ENCODE peak calls at places on chromosomes 16 and 17, in ten cellular contexts. One of them, this sample, is unnamed.

GRCh38 chr16:1290860-1291575 is 18.4 kb upstream of the UBE2I start:
- DNase-seq in activated T-cell treated with anti-CD3 and anti-CD28 coated beads, Interleukin-2, amount 50 U/mL, for 72 hours: no peak
- DNase-seq in progenitor cell of endocrine pancreas: no peak
- DNase-seq in Panc1: no peak
- DNase-seq in psoas muscle: no peak
- DNase-seq in left ventricle myocardium superior: no peak
- DNase-seq in PC-3: no peak
- DNase-seq in lower lobe of right lung: no peak
- DNase-seq in A172: no peak
- DNase-seq in neural crest cell: no peak
- DNase-seq in this sample: peak; percentile 28

GRCh38 chr17:81641825-81642489 is 5.0 kb downstream of the TSPAN10 start:
- DNase-seq in neural crest cell: no peak
- DNase-seq in A172: peak; percentile 84
- DNase-seq in lower lobe of right lung: no peak
- DNase-seq in left ventricle myocardium superior: no peak
- DNase-seq in progenitor cell of endocrine pancreas: no peak
- DNase-seq in PC-3: peak; percentile 83
- DNase-seq in psoas muscle: no peak
- DNase-seq in Panc1: no peak
- DNase-seq in activated T-cell treated with anti-CD3 and anti-CD28 coated beads, Interleukin-2, amount 50 U/mL, for 72 hours: no peak
- DNase-seq in this sample: no peak

GRCh38 chr17:6597727-6598126 is 41.4 kb upstream of the PITPNM3 start:
- DNase-seq in progenitor cell of endocrine pancreas: no peak
- DNase-seq in lower lobe of right lung: no peak
- DNase-seq in neural crest cell: no peak
- DNase-seq in left ventricle myocardium superior: no peak
- DNase-seq in PC-3: no peak
- DNase-seq in A172: no peak
- DNase-seq in activated T-cell treated with anti-CD3 and anti-CD28 coated beads, Interleukin-2, amount 50 U/mL, for 72 hours: no peak
- DNase-seq in Panc1: no peak
- DNase-seq in psoas muscle: no peak
- DNase-seq in this sample: no peak

GRCh38 chr16:50712568-50712914 is 19.1 kb downstream of the NOD2 start:
- DNase-seq in PC-3: no peak
- DNase-seq in progenitor cell of endocrine pancreas: no peak
- DNase-seq in activated T-cell treated with anti-CD3 and anti-CD28 coated beads, Interleukin-2, amount 50 U/mL, for 72 hours: no peak
- DNase-seq in A172: peak; percentile 27
- DNase-seq in Panc1: no peak
- DNase-seq in left ventricle myocardium superior: no peak
- DNase-seq in psoas muscle: no peak
- DNase-seq in neural crest cell: no peak
- DNase-seq in lower lobe of right lung: no peak
- DNase-seq in this sample: no peak

GRCh38 chr17:67018429-67019125 is 25.8 kb upstream of the CACNG1 start:
- DNase-seq in left ventricle myocardium superior: no peak
- DNase-seq in progenitor cell of endocrine pancreas: no peak
- DNase-seq in PC-3: no peak
- DNase-seq in psoas muscle: no peak
- DNase-seq in Panc1: no peak
- DNase-seq in lower lobe of right lung: no peak
- DNase-seq in activated T-cell treated with anti-CD3 and anti-CD28 coated beads, Interleukin-2, amount 50 U/mL, for 72 hours: no peak
- DNase-seq in neural crest cell: no peak
- DNase-seq in A172: no peak
- DNase-seq in this sample: no peak

GRCh38 chr17:4130715-4131114 is 12.1 kb downstream of the ZZEF1 start:
- DNase-seq in A172: peak; percentile 27
- DNase-seq in activated T-cell treated with anti-CD3 and anti-CD28 coated beads, Interleukin-2, amount 50 U/mL, for 72 hours: no peak
- DNase-seq in left ventricle myocardium superior: no peak
- DNase-seq in progenitor cell of endocrine pancreas: no peak
- DNase-seq in Panc1: no peak
- DNase-seq in neural crest cell: no peak
- DNase-seq in PC-3: no peak
- DNase-seq in psoas muscle: no peak
- DNase-seq in lower lobe of right lung: no peak
- DNase-seq in this sample: no peak

GRCh38 chr17:79433396-79433795 is 177.5 kb downstream of the RBFOX3 start:
- DNase-seq in lower lobe of right lung: no peak
- DNase-seq in psoas muscle: no peak
- DNase-seq in progenitor cell of endocrine pancreas: no peak
- DNase-seq in PC-3: no peak
- DNase-seq in Panc1: no peak
- DNase-seq in neural crest cell: no peak
- DNase-seq in left ventricle myocardium superior: no peak
- DNase-seq in A172: no peak
- DNase-seq in activated T-cell treated with anti-CD3 and anti-CD28 coated beads, Interleukin-2, amount 50 U/mL, for 72 hours: no peak
- DNase-seq in this sample: no peak

GRCh38 chr17:12584727-12585126 is 81.0 kb upstream of the MYOCD start:
- DNase-seq in psoas muscle: no peak
- DNase-seq in Panc1: no peak
- DNase-seq in progenitor cell of endocrine pancreas: no peak
- DNase-seq in activated T-cell treated with anti-CD3 and anti-CD28 coated beads, Interleukin-2, amount 50 U/mL, for 72 hours: no peak
- DNase-seq in lower lobe of right lung: no peak
- DNase-seq in left ventricle myocardium superior: no peak
- DNase-seq in PC-3: no peak
- DNase-seq in A172: no peak
- DNase-seq in neural crest cell: no peak
- DNase-seq in this sample: no peak

GRCh38 chr16:54926166-54926838 is 4.4 kb upstream of the IRX5 start:
- DNase-seq in progenitor cell of endocrine pancreas: no peak
- DNase-seq in Panc1: no peak
- DNase-seq in A172: peak; percentile 73
- DNase-seq in PC-3: no peak
- DNase-seq in psoas muscle: no peak
- DNase-seq in neural crest cell: no peak
- DNase-seq in left ventricle myocardium superior: no peak
- DNase-seq in activated T-cell treated with anti-CD3 and anti-CD28 coated beads, Interleukin-2, amount 50 U/mL, for 72 hours: no peak
- DNase-seq in lower lobe of right lung: no peak
- DNase-seq in this sample: no peak

GRCh38 chr17:57553991-57554825 is 190.9 kb downstream of the CCDC182 start:
- DNase-seq in psoas muscle: no peak
- DNase-seq in progenitor cell of endocrine pancreas: no peak
- DNase-seq in activated T-cell treated with anti-CD3 and anti-CD28 coated beads, Interleukin-2, amount 50 U/mL, for 72 hours: no peak
- DNase-seq in A172: no peak
- DNase-seq in Panc1: no peak
- DNase-seq in left ventricle myocardium superior: no peak
- DNase-seq in neural crest cell: no peak
- DNase-seq in PC-3: no peak
- DNase-seq in lower lobe of right lung: peak; percentile 72
- DNase-seq in this sample: peak; percentile 48

GRCh38 chr17:15287533-15288267 is 22.6 kb upstream of the PMP22 start:
- DNase-seq in A172: no peak
- DNase-seq in activated T-cell treated with anti-CD3 and anti-CD28 coated beads, Interleukin-2, amount 50 U/mL, for 72 hours: no peak
- DNase-seq in neural crest cell: no peak
- DNase-seq in Panc1: no peak
- DNase-seq in lower lobe of right lung: no peak
- DNase-seq in psoas muscle: peak; percentile 37
- DNase-seq in progenitor cell of endocrine pancreas: no peak
- DNase-seq in left ventricle myocardium superior: peak; percentile 47
- DNase-seq in PC-3: no peak
- DNase-seq in this sample: no peak

GRCh38 chr16:76277099-76278030 is at the start of gene CNTNAP4:
- DNase-seq in psoas muscle: peak; percentile 26
- DNase-seq in left ventricle myocardium superior: peak; percentile 49
- DNase-seq in A172: no peak
- DNase-seq in neural crest cell: peak; percentile 20
- DNase-seq in lower lobe of right lung: no peak
- DNase-seq in PC-3: no peak
- DNase-seq in Panc1: no peak
- DNase-seq in activated T-cell treated with anti-CD3 and anti-CD28 coated beads, Interleukin-2, amount 50 U/mL, for 72 hours: no peak
- DNase-seq in progenitor cell of endocrine pancreas: no peak
- DNase-seq in this sample: peak; percentile 68